ENCODE peak calls at places on chromosomes 2 and 18, in six cellular contexts. One of them, this sample, is unnamed.

GRCh38 chr18:36217348-36217747 is 30.1 kb downstream of the MOCOS start:
- DNase-seq in suprapubic skin: no peak
- DNase-seq in erythroblast: no peak
- DNase-seq in tibial nerve: no peak
- DNase-seq in NB4: no peak
- DNase-seq in GM12891: no peak
- DNase-seq in this sample: no peak

GRCh38 chr18:60684843-60685513 is 312.4 kb upstream of the MC4R start:
- DNase-seq in suprapubic skin: no peak
- DNase-seq in erythroblast: peak
- DNase-seq in tibial nerve: no peak
- DNase-seq in NB4: peak
- DNase-seq in GM12891: no peak
- DNase-seq in this sample: no peak

GRCh38 chr2:64537991-64538390 is 13.9 kb downstream of the AFTPH start:
- DNase-seq in suprapubic skin: no peak
- DNase-seq in erythroblast: no peak
- DNase-seq in tibial nerve: no peak
- DNase-seq in NB4: no peak
- DNase-seq in GM12891: no peak
- DNase-seq in this sample: no peak

GRCh38 chr18:63319383-63320040 is at the start of gene BCL2:
- DNase-seq in suprapubic skin: no peak
- DNase-seq in erythroblast: peak
- DNase-seq in tibial nerve: peak
- DNase-seq in NB4: peak
- DNase-seq in GM12891: no peak
- DNase-seq in this sample: peak

GRCh38 chr2:11750917-11751316 is 4.5 kb downstream of the LPIN1 start:
- DNase-seq in suprapubic skin: no peak
- DNase-seq in erythroblast: no peak
- DNase-seq in tibial nerve: no peak
- DNase-seq in NB4: no peak
- DNase-seq in GM12891: no peak
- DNase-seq in this sample: no peak

GRCh38 chr2:212974692-212975091 is 176.7 kb downstream of the IKZF2 start:
- DNase-seq in suprapubic skin: no peak
- DNase-seq in erythroblast: peak
- DNase-seq in tibial nerve: no peak
- DNase-seq in NB4: peak
- DNase-seq in GM12891: no peak
- DNase-seq in this sample: no peak

GRCh38 chr2:3793233-3793632 is 89.9 kb downstream of the DCDC2C start:
- DNase-seq in suprapubic skin: no peak
- DNase-seq in erythroblast: no peak
- DNase-seq in tibial nerve: no peak
- DNase-seq in NB4: no peak
- DNase-seq in GM12891: no peak
- DNase-seq in this sample: no peak

GRCh38 chr2:36507408-36507812 is 90.6 kb downstream of the FEZ2 start:
- DNase-seq in suprapubic skin: no peak
- DNase-seq in erythroblast: peak
- DNase-seq in tibial nerve: peak
- DNase-seq in NB4: peak
- DNase-seq in GM12891: peak
- DNase-seq in this sample: peak

GRCh38 chr2:200050921-200051620 is 95.7 kb downstream of the MAIP1 start:
- DNase-seq in suprapubic skin: no peak
- DNase-seq in erythroblast: no peak
- DNase-seq in tibial nerve: no peak
- DNase-seq in NB4: no peak
- DNase-seq in GM12891: no peak
- DNase-seq in this sample: no peak

GRCh38 chr2:236025892-236026291 is 142.3 kb downstream of the GBX2 start:
- DNase-seq in suprapubic skin: no peak
- DNase-seq in erythroblast: no peak
- DNase-seq in tibial nerve: no peak
- DNase-seq in NB4: no peak
- DNase-seq in GM12891: no peak
- DNase-seq in this sample: no peak

GRCh38 chr2:160893581-160893980 is 266.6 kb upstream of the TANK start:
- DNase-seq in suprapubic skin: no peak
- DNase-seq in erythroblast: no peak
- DNase-seq in tibial nerve: no peak
- DNase-seq in NB4: no peak
- DNase-seq in GM12891: no peak
- DNase-seq in this sample: no peak

GRCh38 chr2:112149866-112150435 is 11.8 kb downstream of the FBLN7 start:
- DNase-seq in suprapubic skin: peak
- DNase-seq in erythroblast: no peak
- DNase-seq in tibial nerve: peak
- DNase-seq in NB4: no peak
- DNase-seq in GM12891: no peak
- DNase-seq in this sample: no peak

GRCh38 chr2:136306801-136307200 is 188.9 kb upstream of the CXCR4 start:
- DNase-seq in suprapubic skin: no peak
- DNase-seq in erythroblast: no peak
- DNase-seq in tibial nerve: no peak
- DNase-seq in NB4: no peak
- DNase-seq in GM12891: no peak
- DNase-seq in this sample: no peak

GRCh38 chr2:181680055-181680936 is at the start of gene NEUROD1:
- DNase-seq in suprapubic skin: no peak
- DNase-seq in erythroblast: no peak
- DNase-seq in tibial nerve: no peak
- DNase-seq in NB4: no peak
- DNase-seq in GM12891: no peak
- DNase-seq in this sample: no peak

GRCh38 chr18:59743561-59743960 is 46.3 kb upstream of the CCBE1 start:
- DNase-seq in suprapubic skin: no peak
- DNase-seq in erythroblast: no peak
- DNase-seq in tibial nerve: no peak
- DNase-seq in NB4: no peak
- DNase-seq in GM12891: no peak
- DNase-seq in this sample: no peak

GRCh38 chr2:221629478-221629877 is 57.4 kb upstream of the EPHA4 start:
- DNase-seq in suprapubic skin: no peak
- DNase-seq in erythroblast: no peak
- DNase-seq in tibial nerve: no peak
- DNase-seq in NB4: no peak
- DNase-seq in GM12891: no peak
- DNase-seq in this sample: peak

GRCh38 chr2:238600506-238601432 is 174.0 kb downstream of the ASB1 start:
- DNase-seq in suprapubic skin: no peak
- DNase-seq in erythroblast: no peak
- DNase-seq in tibial nerve: no peak
- DNase-seq in NB4: no peak
- DNase-seq in GM12891: no peak
- DNase-seq in this sample: no peak

GRCh38 chr2:227818569-227819397 is 5.1 kb downstream of the CCL20 start:
- DNase-seq in suprapubic skin: no peak
- DNase-seq in erythroblast: no peak
- DNase-seq in tibial nerve: peak
- DNase-seq in NB4: peak
- DNase-seq in GM12891: no peak
- DNase-seq in this sample: peak

GRCh38 chr2:26612522-26613240 is 28.5 kb downstream of the CIB4 start:
- DNase-seq in suprapubic skin: peak
- DNase-seq in erythroblast: no peak
- DNase-seq in tibial nerve: peak
- DNase-seq in NB4: no peak
- DNase-seq in GM12891: no peak
- DNase-seq in this sample: no peak

GRCh38 chr2:127633556-127634065 is 12.3 kb upstream of the GPR17 start:
- DNase-seq in suprapubic skin: no peak
- DNase-seq in erythroblast: no peak
- DNase-seq in tibial nerve: no peak
- DNase-seq in NB4: no peak
- DNase-seq in GM12891: no peak
- DNase-seq in this sample: no peak

GRCh38 chr2:127631997-127632581 is 13.9 kb upstream of the GPR17 start:
- DNase-seq in suprapubic skin: no peak
- DNase-seq in erythroblast: no peak
- DNase-seq in tibial nerve: no peak
- DNase-seq in NB4: no peak
- DNase-seq in GM12891: no peak
- DNase-seq in this sample: no peak

GRCh38 chr2:127634066-127634617 is 11.8 kb upstream of the GPR17 start:
- DNase-seq in suprapubic skin: no peak
- DNase-seq in erythroblast: no peak
- DNase-seq in tibial nerve: no peak
- DNase-seq in NB4: no peak
- DNase-seq in GM12891: no peak
- DNase-seq in this sample: no peak

GRCh38 chr2:127631184-127631996 is 14.6 kb upstream of the GPR17 start:
- DNase-seq in suprapubic skin: no peak
- DNase-seq in erythroblast: no peak
- DNase-seq in tibial nerve: no peak
- DNase-seq in NB4: no peak
- DNase-seq in GM12891: no peak
- DNase-seq in this sample: no peak

DNA sequence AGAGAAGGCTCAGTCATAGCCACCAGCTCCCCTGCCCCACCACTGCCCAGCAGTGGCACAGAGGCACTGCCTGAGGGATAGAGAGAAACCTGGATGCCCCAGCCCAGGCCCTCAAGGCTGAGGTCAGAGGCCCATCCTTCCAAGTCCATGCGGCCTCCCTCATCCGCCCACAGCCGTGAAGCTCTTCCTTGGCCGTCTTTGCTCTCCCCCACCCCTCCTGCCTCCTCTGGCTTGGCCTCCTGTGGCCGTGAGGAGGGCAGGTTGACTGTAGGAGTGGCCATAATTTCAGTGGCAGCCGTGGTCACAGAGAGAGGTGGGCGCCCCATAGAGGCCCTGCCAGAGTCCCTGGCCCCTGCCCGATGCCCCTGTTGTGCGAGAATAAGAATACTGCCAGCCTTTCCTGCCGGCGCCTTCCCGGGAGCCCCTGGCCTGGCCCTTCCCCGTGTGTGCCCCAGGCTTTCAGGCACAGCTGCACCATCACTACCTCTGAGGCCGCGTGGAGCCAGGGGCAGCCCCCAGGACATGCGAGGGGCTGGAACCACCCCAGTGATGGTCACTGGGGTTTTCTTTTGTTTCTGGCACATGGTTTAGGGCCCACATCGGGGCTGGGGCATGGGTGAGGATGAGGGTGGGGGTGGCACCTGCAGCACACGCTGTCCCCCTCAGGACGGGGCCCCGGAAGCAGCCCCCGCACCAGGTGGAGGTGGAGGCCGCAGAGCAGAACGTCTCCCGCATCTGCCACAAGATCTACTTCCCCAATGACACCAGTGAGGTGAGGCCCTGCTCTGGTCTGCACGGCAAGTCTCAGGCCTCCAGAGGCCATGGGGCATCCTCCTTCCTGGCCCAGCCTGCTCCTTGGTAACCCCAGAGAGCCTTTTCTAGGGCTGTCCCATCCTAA is 13.1 kb upstream of the GPR17 start:
- DNase-seq in suprapubic skin: no peak
- DNase-seq in erythroblast: no peak
- DNase-seq in tibial nerve: no peak
- DNase-seq in NB4: no peak
- DNase-seq in GM12891: peak
- DNase-seq in this sample: no peak
- TF ChIP-seq POLR2A in suprapubic skin: no peak
- TF ChIP-seq POLR2A in erythroblast: no peak
- TF ChIP-seq POLR2A in tibial nerve: no peak
- TF ChIP-seq POLR2A in NB4: no peak
- TF ChIP-seq POLR2A in GM12891: peak
- TF ChIP-seq POLR2A in this sample: no peak

GRCh38 chr2:96909651-96910050 is 39.8 kb upstream of the SEMA4C start:
- DNase-seq in suprapubic skin: no peak
- DNase-seq in erythroblast: no peak
- DNase-seq in tibial nerve: no peak
- DNase-seq in NB4: no peak
- DNase-seq in GM12891: no peak
- DNase-seq in this sample: no peak

GRCh38 chr2:96906719-96907404 is 37.0 kb upstream of the SEMA4C start:
- DNase-seq in suprapubic skin: no peak
- DNase-seq in erythroblast: no peak
- DNase-seq in tibial nerve: peak
- DNase-seq in NB4: no peak
- DNase-seq in GM12891: no peak
- DNase-seq in this sample: no peak

GRCh38 chr2:96903318-96903717 is 33.4 kb upstream of the SEMA4C start:
- DNase-seq in suprapubic skin: no peak
- DNase-seq in erythroblast: no peak
- DNase-seq in tibial nerve: no peak
- DNase-seq in NB4: no peak
- DNase-seq in GM12891: no peak
- DNase-seq in this sample: no peak

GRCh38 chr2:96903809-96904208 is 33.9 kb upstream of the SEMA4C start:
- DNase-seq in suprapubic skin: no peak
- DNase-seq in erythroblast: no peak
- DNase-seq in tibial nerve: no peak
- DNase-seq in NB4: no peak
- DNase-seq in GM12891: no peak
- DNase-seq in this sample: no peak

GRCh38 chr2:96907405-96908041 is 37.6 kb upstream of the SEMA4C start:
- DNase-seq in suprapubic skin: peak
- DNase-seq in erythroblast: peak
- DNase-seq in tibial nerve: peak
- DNase-seq in NB4: no peak
- DNase-seq in GM12891: no peak
- DNase-seq in this sample: no peak
- TF ChIP-seq POLR2A in suprapubic skin: no peak
- TF ChIP-seq POLR2A in erythroblast: no peak
- TF ChIP-seq POLR2A in tibial nerve: peak
- TF ChIP-seq POLR2A in NB4: no peak
- TF ChIP-seq POLR2A in GM12891: no peak
- TF ChIP-seq POLR2A in this sample: no peak

DNA sequence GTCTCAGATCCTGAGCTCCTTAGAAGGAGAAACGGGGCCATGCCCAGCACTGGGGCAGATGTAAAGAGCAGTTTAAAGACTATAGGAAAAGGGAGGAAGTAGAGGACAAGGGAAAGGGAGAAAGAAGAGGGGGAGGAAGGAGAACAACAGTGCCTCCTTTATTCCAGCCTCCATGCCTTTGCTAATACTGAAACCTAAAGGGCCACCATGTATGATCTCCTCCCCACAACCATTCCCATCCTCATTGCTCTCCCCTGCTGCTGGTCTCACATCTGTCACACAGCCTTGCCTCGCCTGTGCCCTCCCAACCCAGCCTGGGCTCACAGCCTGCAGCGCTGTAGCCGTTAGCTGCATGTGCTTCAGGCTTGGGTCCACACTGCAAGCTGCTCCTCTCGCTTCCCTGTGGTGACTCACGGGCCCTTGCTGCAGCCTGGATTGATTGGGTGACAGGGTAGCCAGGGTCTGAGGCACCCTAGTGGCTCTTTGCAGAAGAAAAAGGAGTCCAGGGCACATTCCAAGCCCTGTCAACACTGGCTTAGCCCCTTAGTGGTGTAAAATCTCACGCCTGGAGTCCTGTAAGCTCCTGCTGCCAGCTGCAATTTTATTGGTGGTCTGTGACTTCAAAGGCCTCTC is 281.9 kb downstream of the SRBD1 start:
- DNase-seq in suprapubic skin: no peak
- DNase-seq in erythroblast: no peak
- DNase-seq in tibial nerve: no peak
- DNase-seq in NB4: peak
- DNase-seq in GM12891: no peak
- DNase-seq in this sample: peak
- TF ChIP-seq POLR2A in suprapubic skin: no peak
- TF ChIP-seq POLR2A in erythroblast: no peak
- TF ChIP-seq POLR2A in tibial nerve: no peak
- TF ChIP-seq POLR2A in NB4: no peak
- TF ChIP-seq POLR2A in GM12891: no peak
- TF ChIP-seq POLR2A in this sample: no peak

GRCh38 chr2:150410809-150411208 is 76.7 kb downstream of the RND3 start:
- DNase-seq in suprapubic skin: no peak
- DNase-seq in erythroblast: no peak
- DNase-seq in tibial nerve: no peak
- DNase-seq in NB4: no peak
- DNase-seq in GM12891: no peak
- DNase-seq in this sample: peak
- TF ChIP-seq POLR2A in suprapubic skin: no peak
- TF ChIP-seq POLR2A in erythroblast: no peak
- TF ChIP-seq POLR2A in tibial nerve: no peak
- TF ChIP-seq POLR2A in NB4: no peak
- TF ChIP-seq POLR2A in GM12891: no peak
- TF ChIP-seq POLR2A in this sample: no peak

This sample was measured in H54.